ENCODE peak calls at places on chromosomes 5 and 9, in four cellular contexts. F is cardiac muscle cell; E is CD4-positive, alpha-beta T cell; U is transverse colon. V is an unnamed sample.

GRCh38 chr5:172299916-172300439 is 16.4 kb upstream of the UBTD2 start:
- DNase-seq in F (no peak), U (no peak), E (no peak), V (no peak)

GRCh38 chr5:55427157-55427556 is 107.6 kb downstream of the PLPP1 start:
- DNase-seq in F (no peak), U (no peak), E (no peak), V (peak)

GRCh38 chr5:72584466-72584865 is 77.3 kb upstream of the ZNF366 start:
- DNase-seq in E (no peak), F (no peak), U (no peak), V (peak)

GRCh38 chr5:56259002-56259511 is 25.9 kb upstream of the ANKRD55 start:
- DNase-seq in U (no peak), E (no peak), F (no peak), V (peak)

GRCh38 chr9:96100385-96100978 is 201.5 kb downstream of the HSD17B3 start:
- DNase-seq in F (no peak), E (no peak), U (no peak), V (no peak)

GRCh38 chr9:4855861-4856260 is 63.1 kb downstream of the RCL1 start:
- DNase-seq in E (no peak), F (no peak), U (peak), V (peak)

GRCh38 chr5:106454651-106455415 is 1215.9 kb downstream of the EFNA5 start:
- DNase-seq in F (peak), E (no peak), U (no peak), V (peak)

GRCh38 chr5:138077064-138077696 is 6.7 kb upstream of the WNT8A start:
- DNase-seq in E (peak), F (peak), U (peak), V (peak)

GRCh38 chr9:134064711-134065110 is 3.1 kb downstream of the BRD3 start:
- DNase-seq in E (no peak), F (no peak), U (no peak), V (no peak)

GRCh38 chr9:7570107-7570720 is 229.4 kb downstream of the DMAC1 start:
- DNase-seq in F (peak), U (peak), E (peak), V (peak)

GRCh38 chr9:111959468-111959941 is 62.9 kb downstream of the UGCG start:
- DNase-seq in E (no peak), U (peak), F (peak), V (peak)

GRCh38 chr5:150661086-150661485 is at the start of gene MYOZ3:
- DNase-seq in U (no peak), F (no peak), E (no peak), V (no peak)

GRCh38 chr5:145484195-145484594 is 350.9 kb downstream of the PRELID2 start:
- DNase-seq in F (no peak), U (no peak), E (no peak), V (peak)

GRCh38 chr5:179417696-179418095 is 72.4 kb upstream of the ADAMTS2 start:
- DNase-seq in U (no peak), E (no peak), F (no peak), V (no peak)

GRCh38 chr9:9605681-9606080 is 1007.1 kb downstream of the PTPRD start:
- DNase-seq in U (no peak), E (no peak), F (no peak), V (no peak)

GRCh38 chr5:84032404-84032803 is 311.7 kb upstream of the HAPLN1 start:
- DNase-seq in E (no peak), F (no peak), U (no peak), V (peak)

GRCh38 chr9:6689893-6690634 is 44.5 kb upstream of the GLDC start:
- DNase-seq in U (no peak), F (no peak), E (no peak), V (no peak)

GRCh38 chr5:10278658-10279279 is 28.7 kb downstream of the CCT5 start:
- DNase-seq in E (no peak), F (no peak), U (no peak), V (no peak)

GRCh38 chr5:44246986-44247385 is 142.2 kb downstream of the FGF10 start:
- DNase-seq in E (no peak), U (no peak), F (no peak), V (peak)

GRCh38 chr9:133950206-133950915 is 41.8 kb downstream of the VAV2 start:
- DNase-seq in E (no peak), F (no peak), U (no peak), V (peak)

GRCh38 chr5:168073991-168074800 is 217.2 kb upstream of the WWC1 start:
- DNase-seq in E (no peak), F (no peak), U (no peak), V (peak)

GRCh38 chr5:105392710-105393149 is 1830.1 kb upstream of the NUDT12 start:
- DNase-seq in E (no peak), F (no peak), U (no peak), V (no peak)

GRCh38 chr9:69425402-69425801 is 100.4 kb downstream of the ENTREP1 start:
- DNase-seq in E (no peak), U (no peak), F (no peak), V (no peak)

GRCh38 chr9:116154334-116154975 is 864 bp downstream of the PAPPA start:
- DNase-seq in F (peak), U (no peak), E (no peak), V (no peak)

GRCh38 chr9:133676450-133676849 is 40.3 kb downstream of the DBH start:
- DNase-seq in F (no peak), E (no peak), U (no peak), V (no peak)

GRCh38 chr9:13140843-13141592 is 138.5 kb downstream of the MPDZ start:
- DNase-seq in U (no peak), F (no peak), E (no peak), V (peak)

DNA sequence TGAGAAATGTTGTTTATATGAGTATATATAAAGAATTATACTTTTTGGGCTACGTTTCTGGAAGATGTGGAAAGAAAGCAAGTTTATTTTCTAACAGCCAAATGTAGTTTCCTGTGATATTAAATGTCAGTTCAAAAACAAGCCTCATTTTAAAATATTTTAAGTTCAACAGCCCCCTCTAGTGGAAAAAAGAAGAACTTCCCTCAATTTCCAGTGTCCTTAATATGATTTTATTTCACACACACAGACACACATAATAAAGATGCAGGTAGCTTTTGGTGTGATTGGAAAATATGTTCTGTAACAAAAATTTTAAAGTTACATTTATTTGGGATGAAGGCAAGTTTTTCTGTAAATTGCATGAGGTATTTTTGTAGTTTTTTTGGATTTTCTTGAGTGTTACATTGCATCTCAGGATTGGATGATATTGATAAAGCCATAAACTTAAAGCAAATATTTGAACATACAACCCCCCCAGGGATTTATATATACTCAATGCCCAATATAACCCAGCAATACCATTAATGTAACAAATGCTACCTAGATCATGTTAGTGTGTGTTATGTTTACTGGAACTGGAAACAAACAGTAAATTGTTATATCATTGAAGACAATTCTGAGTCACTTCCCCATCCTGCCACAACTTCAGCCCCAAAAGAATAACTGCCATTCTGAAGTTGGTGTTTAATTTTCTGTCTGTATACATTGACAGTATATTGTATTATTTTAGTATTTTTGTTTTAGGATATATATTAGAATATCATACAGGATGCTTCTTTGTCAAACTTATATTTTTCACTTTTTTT is 54.0 kb downstream of the CCDC171 start:
- DNase-seq in F (peak), E (no peak), U (no peak), V (peak)
- TF ChIP-seq CTCF in F (peak), E (peak), U (peak), V (peak)

GRCh38 chr5:134555889-134556311 is 30.4 kb downstream of the JADE2 start:
- DNase-seq in E (peak), U (peak), F (peak), V (peak)

GRCh38 chr5:134553816-134554215 is 28.3 kb downstream of the JADE2 start:
- DNase-seq in E (no peak), U (no peak), F (no peak), V (no peak)

GRCh38 chr5:134552301-134552700 is 26.8 kb downstream of the JADE2 start:
- DNase-seq in F (no peak), U (no peak), E (no peak), V (peak)

GRCh38 chr5:134555223-134555790 is 29.8 kb downstream of the JADE2 start:
- DNase-seq in U (no peak), E (no peak), F (no peak), V (no peak)

GRCh38 chr5:134554319-134555222 is 29.1 kb downstream of the JADE2 start:
- DNase-seq in U (peak), E (peak), F (no peak), V (peak)
- TF ChIP-seq CTCF in U (no peak), E (no peak), F (no peak), V (peak)

GRCh38 chr9:132176338-132176737 is 14.5 kb downstream of the NTNG2 start:
- DNase-seq in F (no peak), U (no peak), E (no peak), V (no peak)
- TF ChIP-seq CTCF in F (no peak), U (no peak), E (no peak), V (no peak)

GRCh38 chr9:120107138-120107537 is 472.8 kb downstream of the CDK5RAP2 start:
- DNase-seq in U (no peak), E (no peak), F (peak), V (no peak)

GRCh38 chr9:120104771-120105170 is 475.2 kb downstream of the CDK5RAP2 start:
- DNase-seq in U (no peak), F (no peak), E (no peak), V (no peak)

GRCh38 chr9:120110520-120110919 is 469.4 kb downstream of the CDK5RAP2 start:
- DNase-seq in U (no peak), E (no peak), F (no peak), V (no peak)

DNA sequence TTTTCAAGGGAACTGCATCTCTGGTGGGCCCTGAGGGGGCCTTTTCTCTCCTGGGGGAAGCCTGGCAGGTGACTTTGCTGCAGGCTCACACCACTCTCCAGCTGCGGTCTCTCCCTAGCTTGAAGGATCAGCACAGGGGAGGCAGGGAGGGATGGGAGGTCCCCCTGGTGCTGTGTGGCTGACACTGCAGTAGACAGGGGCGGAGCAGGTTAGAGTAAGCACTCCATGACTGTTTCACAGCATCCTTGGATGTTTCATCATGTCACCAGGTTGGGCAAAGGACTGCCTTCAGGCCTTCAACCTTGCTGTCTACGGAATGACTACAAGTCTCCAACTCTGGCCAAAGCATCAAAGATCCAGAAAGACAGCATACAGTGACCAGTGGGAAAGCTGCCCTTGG is 470.7 kb downstream of the CDK5RAP2 start:
- DNase-seq in U (no peak), F (peak), E (no peak), V (peak)
- TF ChIP-seq CTCF in U (no peak), F (no peak), E (no peak), V (peak)